ENCODE peak calls at places on chromosomes 7 and 10, in four cellular contexts. X, E, S and V are unnamed samples.

GRCh38 chr10:113169853-113170455 is 219.9 kb downstream of the TCF7L2 start:
- DNase-seq in X (no peak), E (no peak), S (no peak), V (no peak)

GRCh38 chr7:131911112-131911511 is 354.7 kb upstream of the PODXL start:
- DNase-seq in X (no peak), E (no peak), S (no peak), V (no peak)

GRCh38 chr7:102426268-102427031 is 6.9 kb upstream of the ORAI2 start:
- DNase-seq in X (no peak), E (no peak), S (no peak), V (no peak)

GRCh38 chr7:29288534-29289091 is 94.0 kb downstream of the CHN2 start:
- DNase-seq in X (no peak), E (no peak), S (no peak), V (no peak)

GRCh38 chr10:123535386-123535785 is 130.8 kb upstream of the GPR26 start:
- DNase-seq in X (no peak), E (no peak), S (no peak), V (no peak)

GRCh38 chr10:44890721-44891550 is 20.2 kb upstream of the TMEM72 start:
- DNase-seq in X (no peak), E (no peak), S (no peak), V (no peak)

GRCh38 chr7:15685358-15686181 is 913 bp downstream of the MEOX2 start:
- DNase-seq in X (no peak), E (peak), S (no peak), V (peak)

GRCh38 chr7:35624299-35625186 is 70.4 kb downstream of the HERPUD2 start:
- DNase-seq in X (peak), E (peak), S (peak), V (peak)

GRCh38 chr10:69901623-69902505 is 100.2 kb downstream of the COL13A1 start:
- DNase-seq in X (peak), E (peak), S (peak), V (peak)

GRCh38 chr10:16565604-16566003 is 43.9 kb upstream of the C1QL3 start:
- DNase-seq in X (no peak), E (no peak), S (no peak), V (peak)

GRCh38 chr10:70779685-70780369 is 5.3 kb downstream of the TBATA start:
- DNase-seq in X (no peak), E (no peak), S (no peak), V (no peak)

GRCh38 chr10:1610986-1611770 is 126.1 kb downstream of the ADARB2 start:
- DNase-seq in X (no peak), E (no peak), S (no peak), V (no peak)

GRCh38 chr10:29966269-29966668 is 93.1 kb downstream of the JCAD start:
- DNase-seq in X (no peak), E (no peak), S (no peak), V (no peak)

GRCh38 chr10:97422921-97423420 is 3.0 kb upstream of the PGAM1 start:
- DNase-seq in X (no peak), E (peak), S (no peak), V (peak)

GRCh38 chr10:97426776-97427570 is 982 bp downstream of the PGAM1 start:
- DNase-seq in X (no peak), E (no peak), S (no peak), V (peak)

GRCh38 chr10:97428572-97428981 is 2.6 kb downstream of the PGAM1 start:
- DNase-seq in X (no peak), E (no peak), S (no peak), V (no peak)

GRCh38 chr10:97427571-97428179 is 1.7 kb downstream of the PGAM1 start:
- DNase-seq in X (no peak), E (peak), S (peak), V (peak)

DNA sequence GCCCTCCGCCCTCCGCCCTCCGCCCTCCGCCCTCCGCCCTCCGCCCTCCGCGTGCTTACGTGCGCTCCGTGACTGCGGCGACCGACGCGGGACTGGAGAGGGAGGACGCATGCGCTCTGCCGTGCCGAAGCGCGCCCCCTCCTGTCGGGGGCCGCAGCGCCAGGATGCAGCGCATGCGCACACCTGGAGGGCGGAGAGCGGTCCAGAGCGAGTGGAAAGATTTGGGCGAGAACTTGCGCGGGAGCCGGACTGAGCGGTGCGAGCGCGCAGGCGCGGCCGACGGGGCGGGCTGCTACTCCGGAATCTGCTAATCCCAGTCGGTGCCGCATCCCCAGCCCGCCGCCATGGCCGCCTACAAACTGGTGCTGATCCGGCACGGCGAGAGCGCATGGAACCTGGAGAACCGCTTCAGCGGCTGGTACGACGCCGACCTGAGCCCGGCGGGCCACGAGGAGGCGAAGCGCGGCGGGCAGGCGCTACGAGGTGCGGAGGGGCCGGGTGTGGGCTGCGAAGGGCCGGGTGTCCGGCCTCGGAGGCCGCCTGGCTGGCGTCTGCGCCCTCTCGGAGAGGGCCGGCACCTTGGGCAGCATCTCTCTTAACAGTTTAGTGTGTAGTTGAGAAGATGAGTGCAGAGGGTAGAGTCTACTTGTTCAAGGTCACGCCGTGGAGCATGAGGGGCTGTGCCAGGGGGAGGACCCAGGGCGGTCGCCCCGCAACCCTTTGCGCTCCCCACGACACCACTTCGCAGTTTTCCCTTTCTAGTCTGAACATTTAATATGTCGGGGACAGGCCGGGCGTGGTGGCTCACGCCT is at the start of gene PGAM1:
- DNase-seq in X (peak), E (peak), S (peak), V (peak)
- H3K4me2 ChIP-seq in X (peak), E (peak), S (peak), V (peak)

DNA sequence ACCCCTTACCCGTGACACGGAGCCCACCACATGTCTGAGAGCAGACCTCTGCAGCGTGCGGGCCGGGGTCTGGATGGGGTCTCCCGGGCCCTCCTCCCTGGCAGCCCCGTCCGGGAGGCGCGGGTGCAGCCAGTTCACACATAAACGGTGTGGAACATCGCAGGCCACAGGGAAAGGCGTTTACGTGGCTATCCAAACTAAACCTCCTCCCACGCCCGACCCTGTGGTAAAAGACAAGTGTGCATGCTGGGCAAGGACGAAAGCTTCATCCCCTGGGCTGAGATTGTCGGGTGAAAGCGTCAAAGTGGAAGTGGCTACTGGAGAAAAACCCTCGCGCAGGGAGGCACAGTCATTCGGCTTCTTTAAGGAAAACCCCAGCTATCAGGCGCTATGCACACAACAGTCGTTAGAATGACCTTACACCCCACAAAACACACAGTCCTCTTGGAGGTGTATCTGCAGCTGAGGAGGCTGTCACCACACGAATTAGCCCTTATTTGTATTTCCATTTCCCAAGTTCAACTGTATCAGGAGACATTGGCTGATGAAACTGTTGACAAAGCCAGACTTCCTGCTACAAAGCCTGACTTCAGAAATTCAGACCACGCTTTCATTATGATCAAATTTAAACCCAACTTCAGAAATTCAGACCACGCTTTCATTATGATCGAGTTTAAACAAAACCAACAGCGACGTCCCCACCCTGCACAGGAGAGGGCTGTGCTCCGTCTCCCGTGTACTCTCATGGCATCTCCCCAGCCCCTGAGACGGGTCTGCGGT is 15.3 kb downstream of the GPER1 start:
- DNase-seq in X (no peak), E (no peak), S (peak), V (no peak)
- TF ChIP-seq POLR2A in X (no peak), E (no peak), S (no peak), V (no peak)

DNA sequence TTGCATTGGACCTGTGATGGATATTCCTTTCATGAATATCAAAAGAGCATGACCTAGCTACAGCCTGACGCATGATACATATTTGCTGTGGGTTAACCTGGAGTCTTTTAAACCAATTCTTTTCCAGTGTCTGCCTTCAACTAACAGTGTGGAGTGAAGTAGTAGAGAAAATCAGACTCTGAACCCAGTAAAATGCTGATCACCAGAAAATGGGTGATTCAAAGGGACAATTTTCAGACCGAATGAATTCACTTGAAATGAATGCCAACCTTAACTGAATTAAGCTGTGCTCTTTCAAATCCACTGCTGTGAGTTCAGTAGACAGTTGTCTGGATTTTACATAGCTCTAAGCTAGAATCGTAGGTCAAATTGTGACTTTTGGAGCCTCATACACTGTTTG is 123.0 kb downstream of the CDK14 start:
- DNase-seq in X (no peak), E (no peak), S (no peak), V (no peak)
- H3K4me2 ChIP-seq in X (no peak), E (no peak), S (no peak), V (no peak)

DNA sequence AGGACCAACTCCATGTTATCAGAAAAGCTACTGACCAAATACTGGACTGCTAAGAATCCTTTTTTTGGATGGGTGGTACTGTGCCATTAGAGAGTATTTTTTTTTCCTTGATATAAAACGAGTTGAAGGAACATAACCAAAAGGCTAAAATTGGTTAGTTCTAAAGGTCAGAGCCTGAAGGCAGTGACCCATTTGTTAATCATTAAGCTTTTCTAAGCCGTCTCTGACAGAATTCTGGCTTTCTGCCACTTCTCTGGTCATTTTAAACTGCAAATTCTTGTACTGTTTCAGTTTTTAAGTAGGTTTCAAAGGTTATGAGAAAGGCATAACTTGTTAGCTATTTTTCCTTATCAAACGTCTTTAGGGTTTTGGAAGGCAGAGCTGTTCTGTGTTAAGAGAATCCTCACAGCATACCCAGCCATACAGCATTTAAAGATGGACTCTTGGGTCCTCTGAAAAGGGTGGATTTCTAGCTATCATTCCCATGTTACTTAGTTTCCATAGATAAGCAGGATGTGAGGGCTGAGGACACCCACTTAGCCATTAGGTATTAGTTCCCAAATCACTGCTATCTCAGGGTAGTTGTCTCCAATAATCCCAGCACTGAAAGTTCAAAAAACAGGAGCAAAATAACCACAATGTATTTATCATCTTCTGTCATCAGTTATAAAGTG is 196.8 kb downstream of the RNLS start:
- DNase-seq in X (no peak), E (no peak), S (peak), V (no peak)
- TF ChIP-seq POLR2A in X (no peak), E (no peak), S (no peak), V (no peak)

GRCh38 chr7:151829707-151830106 is 47.2 kb downstream of the PRKAG2 start:
- DNase-seq in X (no peak), E (no peak), S (no peak), V (no peak)

GRCh38 chr7:151824285-151824950 is 52.5 kb downstream of the PRKAG2 start:
- DNase-seq in X (no peak), E (no peak), S (no peak), V (peak)

GRCh38 chr7:151830121-151830815 is 46.6 kb downstream of the PRKAG2 start:
- DNase-seq in X (no peak), E (no peak), S (no peak), V (no peak)

GRCh38 chr7:151825711-151826110 is 51.2 kb downstream of the PRKAG2 start:
- DNase-seq in X (no peak), E (no peak), S (no peak), V (no peak)

DNA sequence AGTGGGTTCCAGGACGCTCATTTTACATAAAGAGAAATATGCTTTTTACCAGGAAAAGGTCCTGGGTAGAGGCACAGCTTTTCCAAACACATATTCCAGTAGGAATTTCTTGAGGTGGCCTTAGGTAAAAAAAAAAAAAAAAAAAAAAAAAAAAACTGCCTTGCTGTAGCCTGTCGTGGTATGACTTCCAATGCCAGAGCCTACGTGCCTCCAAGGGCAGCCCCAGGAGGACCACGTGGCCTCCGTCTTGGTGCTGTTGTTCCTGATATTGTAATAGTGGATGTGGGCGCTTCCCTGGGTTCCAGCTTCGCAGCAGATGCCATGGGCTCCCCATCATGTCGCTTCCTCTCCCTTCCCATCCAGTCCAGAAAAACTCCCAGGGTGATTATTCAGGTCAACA is 49.3 kb downstream of the PRKAG2 start:
- DNase-seq in X (no peak), E (no peak), S (no peak), V (no peak)
- H3K4me2 ChIP-seq in X (no peak), E (no peak), S (no peak), V (no peak)

DNA sequence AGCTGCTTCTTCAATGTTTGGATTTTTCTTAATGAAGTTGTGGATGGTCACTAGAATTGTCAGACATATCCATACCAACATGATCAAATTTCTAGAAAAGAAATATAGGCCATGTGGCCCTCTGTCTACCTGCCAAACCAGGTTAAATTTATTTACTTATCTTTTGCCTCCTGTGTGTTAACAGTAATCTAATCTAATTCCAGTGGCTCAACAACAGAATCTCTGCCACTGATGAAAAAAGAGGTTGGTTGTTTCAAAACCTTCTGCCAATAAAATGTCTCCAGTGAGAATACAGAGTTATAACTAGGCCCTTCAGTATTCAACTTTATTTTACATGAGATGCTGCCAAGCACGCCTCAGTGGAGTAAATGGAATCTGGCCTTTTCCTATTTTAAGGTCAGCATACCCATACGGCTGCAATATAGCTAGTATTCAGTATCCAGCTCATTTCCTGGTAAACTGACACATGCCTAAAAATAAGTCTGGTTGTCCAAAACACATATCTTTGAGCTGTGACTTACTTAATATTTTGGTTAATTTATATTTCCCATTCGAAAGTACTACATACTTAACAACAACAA is 16.3 kb downstream of the AP3M1 start:
- DNase-seq in X (no peak), E (no peak), S (no peak), V (peak)
- TF ChIP-seq POLR2A in X (no peak), E (no peak), S (no peak), V (no peak)